ENCODE peak calls at places on chromosomes 2 and 18, in four cellular contexts. Y, T, P and F are unnamed samples. For H3K27me3, the result is how much of the 10 kb centered on the place peaks cover.

GRCh38 chr2:205700331-205701132 is 18.2 kb downstream of the NRP2 start:
- DNase-seq in T (no peak), Y (peak), P (no peak), F (no peak)

GRCh38 chr2:100606740-100607343 is 44.0 kb downstream of the PDCL3 start:
- DNase-seq in T (no peak), P (peak), Y (no peak), F (no peak)

GRCh38 chr2:1743396-1744150 is 742 bp downstream of the PXDN start:
- DNase-seq in T (no peak), P (no peak), Y (no peak), F (peak)

GRCh38 chr2:164044637-164045036 is 308.8 kb upstream of the FIGN start:
- DNase-seq in T (no peak), Y (no peak), P (no peak), F (no peak)

GRCh38 chr2:179180242-179180641 is 84.4 kb downstream of the SESTD1 start:
- DNase-seq in T (no peak), Y (no peak), P (no peak), F (no peak)

GRCh38 chr2:95539290-95539689 is 52.5 kb upstream of the TRIM43 start:
- DNase-seq in Y (no peak), P (no peak), T (no peak), F (no peak)

GRCh38 chr2:44304258-44304657 is 29.0 kb downstream of the SLC3A1 start:
- DNase-seq in T (no peak), P (no peak), Y (no peak), F (no peak)

GRCh38 chr18:62452280-62452824 is 70.5 kb upstream of the ZCCHC2 start:
- DNase-seq in T (no peak), P (no peak), Y (peak), F (no peak)

GRCh38 chr2:234985608-234986115 is 33.8 kb downstream of the SH3BP4 start:
- DNase-seq in Y (no peak), P (no peak), T (no peak), F (no peak)

GRCh38 chr2:129751409-129751808 is 228.1 kb upstream of the RAB6C start:
- DNase-seq in Y (no peak), T (no peak), P (no peak), F (no peak)

GRCh38 chr2:132621131-132621875 is 48.7 kb downstream of the LYPD1 start:
- DNase-seq in Y (no peak), T (no peak), P (no peak), F (no peak)

GRCh38 chr18:63758616-63759015 is 16.6 kb upstream of the SERPINB7 start:
- DNase-seq in T (no peak), P (no peak), Y (no peak), F (no peak)

GRCh38 chr2:203341741-203342310 is 13.6 kb downstream of the ABI2 start:
- DNase-seq in P (no peak), T (no peak), Y (no peak), F (no peak)

GRCh38 chr2:45134014-45134413 is 124.8 kb upstream of the SIX2 start:
- DNase-seq in Y (no peak), P (no peak), T (no peak), F (no peak)

GRCh38 chr18:31171159-31171839 is 8.6 kb upstream of the DSC1 start:
- DNase-seq in Y (no peak), P (no peak), T (no peak), F (no peak)

GRCh38 chr2:169363570-169364150 is 1.3 kb upstream of the LRP2 start:
- DNase-seq in P (peak), T (no peak), Y (peak), F (no peak)

GRCh38 chr2:8578335-8579244 is 103.3 kb upstream of the ID2 start:
- DNase-seq in P (no peak), T (no peak), Y (no peak), F (no peak)

GRCh38 chr2:186503827-186504606 is 18.0 kb downstream of the ZC3H15 start:
- DNase-seq in T (no peak), Y (no peak), P (no peak), F (no peak)

GRCh38 chr2:17719562-17720371 is 33.8 kb downstream of the SMC6 start:
- DNase-seq in T (no peak), Y (no peak), P (no peak), F (no peak)

GRCh38 chr2:105396254-105397024 is 2.4 kb downstream of the FHL2 start:
- DNase-seq in Y (no peak), P (no peak), T (peak), F (peak)

GRCh38 chr18:29596959-29597358 is 1420.0 kb upstream of the CDH2 start:
- DNase-seq in P (no peak), Y (no peak), T (no peak), F (no peak)

GRCh38 chr2:187206071-187206470 is 242.0 kb downstream of the CALCRL start:
- DNase-seq in Y (no peak), P (no peak), T (no peak), F (no peak)

GRCh38 chr2:29009711-29010677 is 28.9 kb downstream of the TOGARAM2 start:
- DNase-seq in Y (no peak), T (no peak), P (peak), F (no peak)

GRCh38 chr2:16908671-16909070 is 243.0 kb upstream of the CYRIA start:
- DNase-seq in Y (no peak), T (no peak), P (no peak), F (no peak)

GRCh38 chr18:55779711-55780590 is 192.0 kb upstream of the TCF4 start:
- DNase-seq in T (no peak), Y (peak), P (no peak), F (no peak)

GRCh38 chr2:164840458-164840929 is 1.1 kb downstream of the COBLL1 start:
- DNase-seq in Y (peak), P (no peak), T (peak), F (peak)

GRCh38 chr2:9201185-9201891 is 5.3 kb upstream of the ASAP2 start:
- DNase-seq in Y (no peak), P (no peak), T (no peak), F (no peak)

GRCh38 chr2:29073913-29074312 is 410 bp downstream of the PCARE start:
- DNase-seq in Y (no peak), P (no peak), T (no peak), F (no peak)

GRCh38 chr2:168211664-168212163 is 35.7 kb downstream of the STK39 start:
- DNase-seq in T (no peak), P (no peak), Y (no peak), F (no peak)

GRCh38 chr2:234678721-234679120 is 181.8 kb upstream of the ARL4C start:
- DNase-seq in P (no peak), Y (no peak), T (no peak), F (no peak)

GRCh38 chr2:5077479-5078089 is 614.6 kb upstream of the SOX11 start:
- DNase-seq in T (no peak), Y (no peak), P (no peak), F (no peak)

GRCh38 chr2:27984153-27984552 is 93.6 kb downstream of the BABAM2 start:
- DNase-seq in T (no peak), P (no peak), Y (no peak), F (no peak)

GRCh38 chr2:188114014-188114413 is 177.7 kb upstream of the GULP1 start:
- DNase-seq in T (no peak), Y (no peak), P (no peak), F (no peak)

GRCh38 chr2:129050116-129050515 is 731.4 kb upstream of the HS6ST1 start:
- DNase-seq in P (no peak), Y (no peak), T (no peak), F (no peak)

GRCh38 chr2:45669109-45669508 is 17.6 kb downstream of the PRKCE start:
- DNase-seq in T (no peak), Y (no peak), P (no peak), F (no peak)

GRCh38 chr2:98403878-98404277 is 40.8 kb upstream of the INPP4A start:
- DNase-seq in Y (no peak), P (no peak), T (no peak), F (no peak)

GRCh38 chr2:98408155-98408554 is 36.5 kb upstream of the INPP4A start:
- DNase-seq in P (no peak), Y (no peak), T (no peak), F (no peak)

GRCh38 chr2:98405301-98405700 is 39.4 kb upstream of the INPP4A start:
- DNase-seq in P (no peak), T (no peak), Y (no peak), F (no peak)

GRCh38 chr2:98399112-98399511 is 45.5 kb upstream of the INPP4A start:
- DNase-seq in Y (no peak), T (no peak), P (no peak), F (no peak)

GRCh38 chr2:98404556-98405250 is 40.0 kb upstream of the INPP4A start:
- DNase-seq in Y (no peak), T (no peak), P (no peak), F (no peak)
- H3K4me3 ChIP-seq in Y (no peak), T (no peak), P (no peak), F (no peak)

GRCh38 chr18:6479699-6480098 is 65.0 kb upstream of the L3MBTL4 start:
- DNase-seq in P (no peak), T (no peak), Y (no peak), F (no peak)
- H3K27me3 ChIP-seq in P (under half), T (under half), Y (under half), F (under half)

GRCh38 chr2:170974304-170974993 is 45.4 kb downstream of the GORASP2 start:
- DNase-seq in T (no peak), Y (peak), P (no peak), F (no peak)

GRCh38 chr2:170975127-170975942 is 46.3 kb downstream of the GORASP2 start:
- DNase-seq in T (no peak), Y (no peak), P (no peak), F (no peak)

GRCh38 chr2:170973225-170973491 is 44.1 kb downstream of the GORASP2 start:
- DNase-seq in T (no peak), P (no peak), Y (no peak), F (no peak)

GRCh38 chr2:170973492-170974303 is 44.6 kb downstream of the GORASP2 start:
- DNase-seq in T (peak), Y (peak), P (peak), F (peak)

GRCh38 chr2:170972508-170973224 is 43.6 kb downstream of the GORASP2 start:
- DNase-seq in P (no peak), Y (no peak), T (no peak), F (no peak)
- H3K4me3 ChIP-seq in P (peak), Y (peak), T (no peak), F (peak)

GRCh38 chr2:40556298-40556697 is 104.4 kb upstream of the SLC8A1 start:
- DNase-seq in P (no peak), T (no peak), Y (no peak), F (no peak)

GRCh38 chr2:40558772-40559171 is 106.9 kb upstream of the SLC8A1 start:
- DNase-seq in T (no peak), Y (peak), P (no peak), F (no peak)

GRCh38 chr2:40554665-40555294 is 102.9 kb upstream of the SLC8A1 start:
- DNase-seq in Y (peak), P (peak), T (peak), F (no peak)

GRCh38 chr2:40559175-40559574 is 107.3 kb upstream of the SLC8A1 start:
- DNase-seq in Y (no peak), T (no peak), P (no peak), F (no peak)

GRCh38 chr2:40556739-40557138 is 104.8 kb upstream of the SLC8A1 start:
- DNase-seq in T (no peak), Y (no peak), P (no peak), F (no peak)
- H3K27me3 ChIP-seq in T (under half), Y (under half), P (under half), F (under half)

DNA sequence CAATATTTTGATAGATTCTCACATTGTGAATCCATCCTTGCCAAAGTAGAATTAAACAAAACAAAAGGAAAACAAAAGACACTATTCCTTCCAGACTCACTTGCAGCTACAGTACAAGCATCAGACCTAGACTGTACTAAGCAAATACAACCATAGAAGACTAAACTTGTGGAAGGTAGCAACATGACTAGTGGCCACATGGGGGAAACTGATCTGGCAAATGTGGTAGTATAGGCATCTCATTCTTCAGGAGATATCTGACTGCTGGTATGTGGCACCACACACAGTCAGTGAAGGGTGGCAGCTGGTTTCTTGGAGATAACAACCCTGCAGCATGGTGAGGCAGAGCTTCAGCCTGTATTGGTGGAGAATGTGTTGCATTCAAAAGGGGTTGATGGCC is 81.0 kb upstream of the ACVR2A start:
- DNase-seq in P (no peak), Y (no peak), T (no peak), F (no peak)
- H3K4me3 ChIP-seq in P (no peak), Y (no peak), T (no peak), F (no peak)

DNA sequence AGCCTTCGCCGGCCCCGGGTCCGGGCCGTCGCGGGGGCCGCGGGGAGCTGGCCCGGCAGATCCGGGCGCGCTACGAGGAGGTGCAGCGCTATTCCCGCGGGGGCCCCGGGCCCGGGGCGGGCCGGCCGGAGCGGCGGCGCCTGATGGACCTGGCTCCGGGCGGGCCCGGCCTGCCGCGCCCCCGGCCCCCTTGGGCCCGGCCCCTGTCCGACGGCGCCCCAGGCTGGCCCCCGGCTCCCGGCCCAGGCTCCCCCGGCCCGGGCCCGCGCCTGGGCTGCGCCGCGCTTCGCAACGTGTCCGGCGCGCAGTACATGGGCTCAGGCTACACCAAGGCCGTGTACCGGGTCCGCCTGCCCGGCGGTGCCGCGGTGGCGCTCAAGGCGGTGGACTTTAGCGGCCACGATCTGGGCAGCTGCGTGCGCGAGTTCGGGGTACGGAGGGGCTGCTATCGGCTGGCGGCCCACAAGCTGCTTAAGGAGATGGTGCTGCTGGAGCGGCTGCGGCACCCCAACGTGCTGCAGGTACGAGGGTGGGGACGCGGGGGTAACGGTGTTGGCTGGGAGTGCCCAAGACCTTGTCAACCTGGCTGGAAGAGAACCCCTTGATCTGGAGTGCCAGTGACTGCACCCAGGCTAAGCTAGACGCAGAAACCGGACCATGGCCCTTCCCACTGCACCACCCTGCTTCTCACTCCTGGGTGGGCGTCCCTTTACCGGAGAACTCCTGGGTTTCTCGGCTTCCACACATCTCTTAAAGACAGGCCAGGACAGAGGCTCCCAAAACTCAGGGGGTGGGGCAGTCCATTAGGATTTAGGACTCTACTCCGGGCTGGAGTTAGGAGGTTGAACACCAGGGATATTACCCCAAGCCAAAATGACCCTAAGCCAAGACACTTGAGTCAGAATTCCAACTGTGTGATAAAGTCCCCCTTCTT is 764 bp downstream of the PKDCC start:
- DNase-seq in P (no peak), Y (no peak), T (peak), F (no peak)
- H3K27me3 ChIP-seq in P (under half), Y (under half), T (under half), F (under half)

GRCh38 chr18:12253027-12253426 is 1.1 kb upstream of the CIDEA start:
- DNase-seq in T (no peak), Y (no peak), P (no peak), F (no peak)

GRCh38 chr18:12254820-12255511 is 805 bp downstream of the CIDEA start:
- DNase-seq in P (no peak), T (no peak), Y (no peak), F (no peak)

GRCh38 chr18:12254137-12254819 is at the start of gene CIDEA:
- DNase-seq in Y (no peak), P (no peak), T (no peak), F (no peak)

GRCh38 chr18:12252061-12252460 is 2.1 kb upstream of the CIDEA start:
- DNase-seq in T (no peak), P (no peak), Y (no peak), F (no peak)

GRCh38 chr18:12253517-12254136 is 534 bp upstream of the CIDEA start:
- DNase-seq in P (no peak), T (no peak), Y (no peak), F (no peak)
- H3K4me3 ChIP-seq in P (no peak), T (peak), Y (peak), F (no peak)

GRCh38 chr2:216596234-216596985 is 36.8 kb upstream of the IGFBP2 start:
- DNase-seq in Y (no peak), T (no peak), P (no peak), F (no peak)
- H3K27me3 ChIP-seq in Y (under half), T (under half), P (under half), F (under half)

GRCh38 chr2:236160366-236161081 is 7.7 kb downstream of the GBX2 start:
- DNase-seq in P (no peak), T (no peak), Y (no peak), F (no peak)
- H3K4me3 ChIP-seq in P (no peak), T (no peak), Y (no peak), F (no peak)